ENCODE peak calls at places on chromosomes 13 and 19, in nine cellular contexts. A is brain microvascular endothelial cell; B is WTC11; L is anterior cingulate cortex; Z is CD4-positive, alpha-beta T cell; J is neuronal stem cell; N is hepatic stellate cell; G is G401; K is HCEC 1CT. P is an unnamed sample.

GRCh38 chr13:93422980-93423554 is 196.5 kb downstream of the GPC6 start:
- DNase-seq in Z (no peak), L (no peak), B (no peak), N (no peak), A (no peak), K (peak), G (no peak), J (no peak), P (no peak)

GRCh38 chr13:100361504-100361903 is 227.1 kb downstream of the GGACT start:
- DNase-seq in G (no peak), B (no peak), L (no peak), Z (no peak), K (peak), A (peak), J (no peak), N (no peak), P (no peak)

GRCh38 chr19:9883764-9884163 is 48.6 kb downstream of the PIN1 start:
- DNase-seq in N (no peak), A (no peak), G (no peak), Z (no peak), K (no peak), B (no peak), L (no peak), J (no peak), P (no peak)

GRCh38 chr19:30449673-30450072 is 77.5 kb downstream of the ZNF536 start:
- DNase-seq in K (no peak), N (no peak), G (no peak), B (no peak), Z (no peak), A (no peak), L (no peak), J (peak), P (no peak)

GRCh38 chr19:14072535-14073231 is at the start of gene MISP3:
- DNase-seq in N (no peak), J (no peak), L (peak), Z (no peak), A (no peak), B (no peak), K (no peak), G (peak), P (peak)

GRCh38 chr13:85347251-85347650 is 452.0 kb downstream of the SLITRK6 start:
- DNase-seq in K (no peak), N (peak), A (peak), Z (no peak), G (no peak), B (no peak), J (no peak), L (no peak), P (no peak)

GRCh38 chr19:15869109-15869555 is 28.7 kb downstream of the CYP4F2 start:
- DNase-seq in G (peak), L (no peak), Z (peak), B (peak), A (peak), N (peak), K (no peak), J (peak), P (peak)

GRCh38 chr19:32181356-32181920 is 164.0 kb upstream of the ZNF507 start:
- DNase-seq in A (no peak), N (no peak), B (no peak), G (no peak), Z (no peak), K (no peak), L (no peak), J (peak), P (no peak)

GRCh38 chr13:112351825-112352224 is 24.3 kb upstream of the SPACA7 start:
- DNase-seq in J (no peak), B (no peak), N (no peak), A (no peak), L (no peak), G (no peak), Z (no peak), K (no peak), P (no peak)

GRCh38 chr19:2524840-2525723 is 49.2 kb downstream of the GADD45B start:
- DNase-seq in B (no peak), J (no peak), L (peak), G (peak), N (peak), K (peak), Z (no peak), A (peak), P (peak)

GRCh38 chr19:15466851-15467733 is 2.7 kb upstream of the RASAL3 start:
- DNase-seq in K (peak), A (peak), N (no peak), B (no peak), J (no peak), Z (peak), G (no peak), L (no peak), P (peak)

GRCh38 chr19:41844601-41845000 is at the start of gene LYPD4:
- DNase-seq in Z (no peak), K (no peak), G (no peak), J (no peak), L (no peak), B (peak), A (no peak), N (no peak), P (no peak)

GRCh38 chr19:51091126-51091525 is 8.4 kb upstream of the KLK14 start:
- DNase-seq in N (no peak), L (no peak), K (no peak), Z (no peak), A (no peak), G (no peak), B (no peak), J (no peak), P (no peak)

GRCh38 chr13:110779046-110779445 is 65.5 kb downstream of the ING1 start:
- DNase-seq in K (no peak), G (no peak), J (no peak), A (no peak), N (no peak), Z (no peak), B (no peak), L (no peak), P (peak)